ENCODE peak calls at places on chromosomes 4 and X, in seven cellular contexts. One of them, this sample, is unnamed.

GRCh38 chrX:41468647-41469323 is 21.6 kb downstream of the NYX start:
- DNase-seq in IMR-90: peak; percentile 22
- DNase-seq in mesendoderm: no peak
- DNase-seq in H1: no peak
- DNase-seq in neuronal stem cell: no peak
- DNase-seq in H9: no peak
- DNase-seq in trophoblast cell: no peak
- DNase-seq in this sample: peak; percentile 30

GRCh38 chr4:121706595-121707021 is 9.8 kb upstream of the ANXA5 start:
- DNase-seq in mesendoderm: no peak
- DNase-seq in H1: no peak
- DNase-seq in neuronal stem cell: no peak
- DNase-seq in H9: no peak
- DNase-seq in trophoblast cell: no peak
- DNase-seq in IMR-90: peak; percentile 65
- DNase-seq in this sample: peak; percentile 85

GRCh38 chr4:78766026-78766425 is 10.1 kb upstream of the BMP2K start:
- DNase-seq in neuronal stem cell: no peak
- DNase-seq in IMR-90: peak; percentile 87
- DNase-seq in H1: no peak
- DNase-seq in H9: no peak
- DNase-seq in mesendoderm: no peak
- DNase-seq in trophoblast cell: no peak
- DNase-seq in this sample: no peak

GRCh38 chrX:135977611-135978010 is 3.8 kb upstream of the MMGT1 start:
- DNase-seq in mesendoderm: no peak
- DNase-seq in IMR-90: peak; percentile 77
- DNase-seq in H1: no peak
- DNase-seq in neuronal stem cell: no peak
- DNase-seq in H9: no peak
- DNase-seq in trophoblast cell: no peak
- DNase-seq in this sample: peak; percentile 44

GRCh38 chr4:109199585-109199984 is 102.9 kb downstream of the COL25A1 start:
- DNase-seq in IMR-90: no peak
- DNase-seq in H9: no peak
- DNase-seq in neuronal stem cell: no peak
- DNase-seq in H1: no peak
- DNase-seq in mesendoderm: no peak
- DNase-seq in trophoblast cell: no peak
- DNase-seq in this sample: no peak

GRCh38 chr4:145763399-145763798 is 83.5 kb downstream of the C4orf51 start:
- DNase-seq in trophoblast cell: no peak
- DNase-seq in mesendoderm: no peak
- DNase-seq in H1: no peak
- DNase-seq in H9: no peak
- DNase-seq in neuronal stem cell: no peak
- DNase-seq in IMR-90: no peak
- DNase-seq in this sample: no peak

GRCh38 chr4:42555828-42556227 is 101.1 kb downstream of the ATP8A1 start:
- DNase-seq in trophoblast cell: no peak
- DNase-seq in neuronal stem cell: no peak
- DNase-seq in H9: no peak
- DNase-seq in H1: no peak
- DNase-seq in mesendoderm: no peak
- DNase-seq in IMR-90: no peak
- DNase-seq in this sample: no peak

GRCh38 chrX:153416781-153417180 is 5.5 kb downstream of the ZFP92 start:
- DNase-seq in IMR-90: no peak
- DNase-seq in H9: no peak
- DNase-seq in neuronal stem cell: no peak
- DNase-seq in mesendoderm: no peak
- DNase-seq in H1: no peak
- DNase-seq in trophoblast cell: no peak
- DNase-seq in this sample: no peak

DNA sequence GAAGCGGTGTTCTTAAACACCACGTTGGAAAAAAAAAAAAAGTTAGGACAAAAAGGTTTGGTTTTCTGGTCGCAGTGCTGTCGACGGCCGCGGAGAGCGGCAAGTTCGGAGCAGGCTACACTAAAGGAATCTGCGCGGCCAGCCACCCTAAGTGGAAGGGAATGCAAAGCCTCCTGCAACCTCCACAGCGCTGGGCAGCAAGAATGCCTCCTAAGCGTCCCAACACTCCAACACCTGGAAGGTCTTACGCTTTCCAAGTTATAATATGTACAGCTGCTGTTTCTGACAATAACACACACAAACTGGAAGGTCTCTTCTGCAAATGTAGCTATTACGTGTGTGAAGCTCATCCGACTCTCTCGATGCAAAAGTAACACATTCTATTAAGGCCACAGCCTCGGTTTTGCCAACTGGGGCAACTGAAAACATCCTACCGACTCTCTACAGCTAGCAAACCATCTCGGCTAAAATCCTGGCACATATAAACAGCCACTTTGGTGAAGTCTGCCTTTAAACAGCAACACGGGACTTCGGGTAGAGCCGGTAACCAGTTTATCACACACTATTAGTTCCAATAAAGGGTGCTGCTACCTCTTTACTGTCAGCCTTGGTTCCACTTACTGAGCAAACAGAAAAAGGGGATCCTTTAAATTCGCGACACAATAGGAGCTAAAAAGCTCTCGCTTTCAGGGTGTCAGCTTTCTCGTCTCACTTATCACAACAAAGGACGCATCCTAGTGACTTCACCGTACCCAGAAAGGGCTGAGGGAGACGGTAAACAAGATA is 900 bp downstream of the SMIM14 start:
- DNase-seq in IMR-90: peak; percentile 69
- DNase-seq in mesendoderm: peak; percentile 89
- DNase-seq in H1: peak; percentile 55
- DNase-seq in neuronal stem cell: peak; percentile 68
- DNase-seq in trophoblast cell: peak; percentile 84
- DNase-seq in H9: peak; percentile 62
- DNase-seq in this sample: peak; percentile 81
- H3K4me1 ChIP-seq in IMR-90: no peaks in the 10 kb centered on the region
- H3K4me1 ChIP-seq in mesendoderm: peaks cover 5% of the 10 kb centered on the region
- H3K4me1 ChIP-seq in H1: peaks cover 19% of the 10 kb centered on the region
- H3K4me1 ChIP-seq in neuronal stem cell: no peaks in the 10 kb centered on the region
- H3K4me1 ChIP-seq in trophoblast cell: peaks cover 2% of the 10 kb centered on the region
- H3K4me1 ChIP-seq in H9: peaks cover 5% of the 10 kb centered on the region
- H3K4me1 ChIP-seq in this sample: peaks cover 4% of the 10 kb centered on the region

DNA sequence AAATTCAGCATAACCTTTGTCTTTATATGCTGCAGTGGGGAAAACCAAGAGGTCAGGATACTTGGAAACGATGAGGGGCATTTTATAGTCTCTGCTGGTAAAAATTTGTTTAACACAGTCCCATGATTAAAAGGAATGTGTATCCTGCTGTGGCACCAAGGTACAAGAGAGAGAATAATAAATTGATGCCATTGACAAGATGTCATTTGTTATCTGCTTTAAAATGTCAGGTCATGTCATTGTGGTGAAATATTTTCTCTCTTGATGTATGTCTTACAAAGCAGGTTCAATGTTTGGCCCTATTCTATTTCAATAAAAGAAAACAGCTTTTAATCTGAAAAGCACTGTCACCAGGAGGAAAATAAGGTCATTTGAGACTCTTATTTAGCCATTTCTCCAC is 1115.3 kb downstream of the STPG2 start:
- DNase-seq in mesendoderm: no peak
- DNase-seq in H1: no peak
- DNase-seq in trophoblast cell: no peak
- DNase-seq in IMR-90: no peak
- DNase-seq in neuronal stem cell: no peak
- DNase-seq in H9: no peak
- DNase-seq in this sample: no peak
- H3K79me1 ChIP-seq in mesendoderm: no peaks in the 10 kb centered on the region
- H3K79me1 ChIP-seq in H1: no peaks in the 10 kb centered on the region
- H3K79me1 ChIP-seq in trophoblast cell: no peaks in the 10 kb centered on the region
- H3K79me1 ChIP-seq in IMR-90: no peaks in the 10 kb centered on the region
- H3K79me1 ChIP-seq in neuronal stem cell: no peaks in the 10 kb centered on the region
- H3K79me1 ChIP-seq in H9: no peaks in the 10 kb centered on the region
- H3K79me1 ChIP-seq in this sample: no peaks in the 10 kb centered on the region

GRCh38 chr4:57190651-57191481 is 80.7 kb upstream of the IGFBP7 start:
- DNase-seq in mesendoderm: peak; percentile 84
- DNase-seq in trophoblast cell: peak; percentile 75
- DNase-seq in H9: peak; percentile 84
- DNase-seq in IMR-90: peak; percentile 13
- DNase-seq in H1: peak; percentile 88
- DNase-seq in neuronal stem cell: peak; percentile 47
- DNase-seq in this sample: peak; percentile 26
- H3K4me1 ChIP-seq in mesendoderm: peaks cover 17% of the 10 kb centered on the region
- H3K4me1 ChIP-seq in trophoblast cell: no peaks in the 10 kb centered on the region
- H3K4me1 ChIP-seq in H9: peaks cover 26% of the 10 kb centered on the region
- H3K4me1 ChIP-seq in IMR-90: no peaks in the 10 kb centered on the region
- H3K4me1 ChIP-seq in H1: peaks cover 12% of the 10 kb centered on the region
- H3K4me1 ChIP-seq in neuronal stem cell: peaks cover 18% of the 10 kb centered on the region
- H3K4me1 ChIP-seq in this sample: peaks cover 2% of the 10 kb centered on the region

GRCh38 chr4:4559596-4559995 is 17.7 kb upstream of the STX18 start:
- DNase-seq in mesendoderm: no peak
- DNase-seq in neuronal stem cell: no peak
- DNase-seq in IMR-90: peak; percentile 45
- DNase-seq in H9: no peak
- DNase-seq in H1: no peak
- DNase-seq in trophoblast cell: peak; percentile 62
- DNase-seq in this sample: no peak
- H3K79me1 ChIP-seq in mesendoderm: no peaks in the 10 kb centered on the region
- H3K79me1 ChIP-seq in neuronal stem cell: peaks cover 1% of the 10 kb centered on the region
- H3K79me1 ChIP-seq in IMR-90: no peaks in the 10 kb centered on the region
- H3K79me1 ChIP-seq in H9: no peaks in the 10 kb centered on the region
- H3K79me1 ChIP-seq in H1: no peaks in the 10 kb centered on the region
- H3K79me1 ChIP-seq in trophoblast cell: peaks cover 3% of the 10 kb centered on the region
- H3K79me1 ChIP-seq in this sample: no peaks in the 10 kb centered on the region

GRCh38 chr4:98518555-98519267 is 139.7 kb downstream of the TSPAN5 start:
- DNase-seq in trophoblast cell: no peak
- DNase-seq in H9: no peak
- DNase-seq in neuronal stem cell: no peak
- DNase-seq in H1: no peak
- DNase-seq in mesendoderm: peak; percentile 46
- DNase-seq in IMR-90: no peak
- DNase-seq in this sample: no peak

GRCh38 chr4:98517444-98518021 is 140.9 kb downstream of the TSPAN5 start:
- DNase-seq in neuronal stem cell: no peak
- DNase-seq in IMR-90: peak; percentile 89
- DNase-seq in H1: no peak
- DNase-seq in H9: no peak
- DNase-seq in trophoblast cell: no peak
- DNase-seq in mesendoderm: no peak
- DNase-seq in this sample: peak; percentile 83

GRCh38 chr4:98516441-98517323 is 141.7 kb downstream of the TSPAN5 start:
- DNase-seq in mesendoderm: no peak
- DNase-seq in trophoblast cell: no peak
- DNase-seq in H1: no peak
- DNase-seq in IMR-90: peak; percentile 27
- DNase-seq in neuronal stem cell: no peak
- DNase-seq in H9: no peak
- DNase-seq in this sample: peak; percentile 55

GRCh38 chr4:98514930-98515809 is 143.2 kb downstream of the TSPAN5 start:
- DNase-seq in mesendoderm: peak; percentile 31
- DNase-seq in H1: no peak
- DNase-seq in neuronal stem cell: no peak
- DNase-seq in trophoblast cell: no peak
- DNase-seq in IMR-90: peak; percentile 54
- DNase-seq in H9: no peak
- DNase-seq in this sample: peak; percentile 75

DNA sequence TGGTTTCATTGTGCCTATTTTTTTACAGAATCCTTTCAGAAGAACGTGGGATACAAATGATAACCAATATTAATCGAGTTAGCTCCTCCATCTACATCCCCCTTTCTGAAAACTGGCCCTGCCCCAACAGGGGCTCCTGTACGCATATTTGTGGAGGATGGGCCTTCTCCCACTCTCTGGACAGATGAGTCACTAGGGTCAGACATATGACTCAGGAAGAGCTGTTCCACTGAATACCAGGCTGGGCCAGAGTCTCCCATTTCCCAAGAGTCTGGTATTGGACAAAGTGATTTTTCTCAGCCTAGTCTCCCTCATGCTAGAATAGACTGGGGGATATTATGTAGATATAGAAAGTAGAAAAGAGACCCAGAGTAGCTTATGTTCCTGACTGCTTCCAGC is 142.4 kb downstream of the TSPAN5 start:
- DNase-seq in trophoblast cell: peak; percentile 58
- DNase-seq in H1: no peak
- DNase-seq in H9: no peak
- DNase-seq in mesendoderm: peak; percentile 16
- DNase-seq in neuronal stem cell: no peak
- DNase-seq in IMR-90: peak; percentile 90
- DNase-seq in this sample: peak; percentile 96
- H3K4me1 ChIP-seq in trophoblast cell: peaks cover 4% of the 10 kb centered on the region
- H3K4me1 ChIP-seq in H1: peaks cover 4% of the 10 kb centered on the region
- H3K4me1 ChIP-seq in H9: peaks cover 3% of the 10 kb centered on the region
- H3K4me1 ChIP-seq in mesendoderm: peaks cover 2% of the 10 kb centered on the region
- H3K4me1 ChIP-seq in neuronal stem cell: peaks cover 7% of the 10 kb centered on the region
- H3K4me1 ChIP-seq in IMR-90: peaks cover 46% of the 10 kb centered on the region
- H3K4me1 ChIP-seq in this sample: peaks cover 17% of the 10 kb centered on the region

GRCh38 chr4:17773125-17773698 is 8.2 kb downstream of the FAM184B start:
- DNase-seq in H1: no peak
- DNase-seq in H9: no peak
- DNase-seq in neuronal stem cell: no peak
- DNase-seq in mesendoderm: no peak
- DNase-seq in trophoblast cell: no peak
- DNase-seq in IMR-90: no peak
- DNase-seq in this sample: no peak
- H3K79me1 ChIP-seq in H1: no peaks in the 10 kb centered on the region
- H3K79me1 ChIP-seq in H9: no peaks in the 10 kb centered on the region
- H3K79me1 ChIP-seq in neuronal stem cell: no peaks in the 10 kb centered on the region
- H3K79me1 ChIP-seq in mesendoderm: no peaks in the 10 kb centered on the region
- H3K79me1 ChIP-seq in trophoblast cell: no peaks in the 10 kb centered on the region
- H3K79me1 ChIP-seq in IMR-90: no peaks in the 10 kb centered on the region
- H3K79me1 ChIP-seq in this sample: no peaks in the 10 kb centered on the region

DNA sequence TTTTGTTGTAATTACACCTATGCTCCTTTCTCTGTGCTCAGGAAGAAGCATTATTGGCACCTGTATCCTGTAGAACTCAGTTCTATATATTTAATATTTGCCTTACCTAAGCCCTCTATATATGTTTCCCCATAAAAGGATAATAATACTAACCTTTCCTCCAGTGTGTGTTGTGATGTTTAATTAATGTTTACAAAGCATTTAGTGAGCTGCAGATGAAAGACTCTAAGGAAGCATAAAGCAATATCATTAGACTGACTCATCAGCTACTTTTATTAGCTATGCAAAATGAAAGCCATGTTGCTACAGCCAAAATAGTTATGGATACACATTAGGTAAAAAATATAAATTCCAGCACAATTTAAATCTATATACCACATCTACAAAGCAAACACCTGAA is 93.6 kb upstream of the PTPN13 start:
- DNase-seq in H9: no peak
- DNase-seq in mesendoderm: no peak
- DNase-seq in IMR-90: no peak
- DNase-seq in H1: no peak
- DNase-seq in neuronal stem cell: no peak
- DNase-seq in trophoblast cell: no peak
- DNase-seq in this sample: no peak
- H3K4me1 ChIP-seq in H9: peaks cover 4% of the 10 kb centered on the region
- H3K4me1 ChIP-seq in mesendoderm: no peaks in the 10 kb centered on the region
- H3K4me1 ChIP-seq in IMR-90: peaks cover 3% of the 10 kb centered on the region
- H3K4me1 ChIP-seq in H1: no peaks in the 10 kb centered on the region
- H3K4me1 ChIP-seq in neuronal stem cell: peaks cover 8% of the 10 kb centered on the region
- H3K4me1 ChIP-seq in trophoblast cell: no peaks in the 10 kb centered on the region
- H3K4me1 ChIP-seq in this sample: peaks cover 7% of the 10 kb centered on the region

This sample was measured in mesenchymal stem cell.